ENCODE peak calls at places on chromosome 16, in seven cellular contexts. A is NCI-H1417; T is mesendoderm; O is stimulated activated naive B cell treated with anti-CD40 and anti-IgM and Interleukin-4, amounts not matched to agents 10 μg/mL and 1 μg/mL and 100 μg/mL, for 72 hours; N is anterior cingulate cortex; F is T-helper 9 cell; I is HTR-8/SVneo. P is an unnamed sample.

GRCh38 chr16:73066927-73067670 is 19.2 kb upstream of the ZFHX3 start:
- DNase-seq in A (no peak), T (no peak), O (no peak), N (no peak), F (no peak), I (no peak), P (no peak)

GRCh38 chr16:10256855-10257641 is 74.8 kb upstream of the GRIN2A start:
- DNase-seq in A (no peak), T (peak), O (peak), N (peak), F (peak), I (peak), P (peak)

GRCh38 chr16:27779719-27780161 is 229.8 kb downstream of the KATNIP start:
- DNase-seq in A (no peak), T (peak), O (no peak), N (peak), F (no peak), I (no peak), P (no peak)

GRCh38 chr16:1428511-1428910 is 2.4 kb upstream of the PERCC1 start:
- DNase-seq in A (no peak), T (peak), O (peak), N (no peak), F (no peak), I (no peak), P (peak)

GRCh38 chr16:65015577-65015976 is 106.3 kb downstream of the CDH11 start:
- DNase-seq in A (no peak), T (peak), O (no peak), N (no peak), F (no peak), I (no peak), P (no peak)

GRCh38 chr16:30365200-30365599 is 5.1 kb downstream of the TBC1D10B start:
- DNase-seq in A (no peak), T (no peak), O (no peak), N (no peak), F (no peak), I (no peak), P (no peak)

GRCh38 chr16:70750893-70751467 is 50.0 kb downstream of the VAC14 start:
- DNase-seq in A (no peak), T (no peak), O (no peak), N (no peak), F (no peak), I (peak), P (no peak)

GRCh38 chr16:50517450-50518252 is 30.5 kb upstream of the NKD1 start:
- DNase-seq in A (no peak), T (no peak), O (no peak), N (no peak), F (no peak), I (no peak), P (no peak)